ENCODE peak calls at places on chromosomes 11 and 22, in ten cellular contexts. G is NCI-H345; Y is stimulated activated CD8-positive, alpha-beta memory T cell treated with anti-CD3 and anti-CD28 coated beads, Interleukin-2, amount 100 ng/mL, for 1 hour; H is AG04450; M is A673; Q is glutamatergic neuron; E is dorsolateral prefrontal cortex; R is activated T-helper 1 cell treated with anti-CD3 and anti-CD28 coated beads, Interleukin-12 subunit alpha, Interleukin-12 subunit beta, Interleukin-2, Interleukin-4 antibody, amounts not matched to agents 30 ng/mL and 10 ng/mL and 1 ng/mL, durations not matched to agents 14 hours and 24 hours and 36 hours; V is GM03348; X is stimulated activated CD4-positive, alpha-beta T cell treated with anti-CD3 and anti-CD28 coated beads, Interleukin-15, amount 100 ng/mL, for 24 hours. C is an unnamed sample.
A peak's percentile ranks its signal among the peaks of the same experiment; 100 is the strongest.

GRCh38 chr11:1148752-1149180 is 9.0 kb upstream of the MUC5AC start:
- DNase-seq in G (peak; percentile 22), Y (no peak), H (no peak), M (no peak), Q (no peak), E (peak; percentile 26), R (no peak), V (no peak), X (no peak), C (no peak)

GRCh38 chr11:129974672-129975071 is 28.0 kb downstream of the PRDM10 start:
- DNase-seq in G (no peak), Y (no peak), H (no peak), M (no peak), Q (no peak), E (no peak), R (no peak), V (no peak), X (no peak), C (no peak)

GRCh38 chr11:101707477-101707876 is 123.7 kb upstream of the TRPC6 start:
- DNase-seq in G (no peak), Y (no peak), H (no peak), M (no peak), Q (no peak), E (no peak), R (no peak), V (no peak), X (no peak), C (no peak)

GRCh38 chr11:110565344-110565684 is 135.6 kb downstream of the FDX1 start:
- DNase-seq in G (no peak), Y (no peak), H (no peak), M (peak; percentile 58), Q (no peak), E (no peak), R (no peak), V (no peak), X (no peak), C (no peak)

GRCh38 chr11:36793542-36793926 is 195.5 kb upstream of the RAG2 start:
- DNase-seq in G (no peak), Y (no peak), H (no peak), M (peak; percentile 59), Q (no peak), E (no peak), R (no peak), V (no peak), X (no peak), C (no peak)

GRCh38 chr22:46042786-46043185 is 65.8 kb upstream of the WNT7B start:
- DNase-seq in G (no peak), Y (no peak), H (no peak), M (no peak), Q (no peak), E (peak; percentile 11), R (no peak), V (no peak), X (no peak), C (no peak)

GRCh38 chr22:48758021-48758561 is 1069.6 kb downstream of the BRD1 start:
- DNase-seq in G (peak; percentile 32), Y (no peak), H (no peak), M (no peak), Q (no peak), E (peak; percentile 24), R (no peak), V (no peak), X (no peak), C (no peak)

GRCh38 chr11:18540207-18541009 is 13.7 kb upstream of the TSG101 start:
- DNase-seq in G (peak; percentile 6), Y (no peak), H (no peak), M (peak; percentile 4), Q (no peak), E (no peak), R (no peak), V (no peak), X (no peak), C (no peak)

GRCh38 chr11:71238285-71238875 is 14.0 kb downstream of the SHANK2 start:
- DNase-seq in G (no peak), Y (no peak), H (no peak), M (no peak), Q (no peak), E (no peak), R (no peak), V (no peak), X (no peak), C (no peak)

GRCh38 chr11:114259551-114259983 is 36.6 kb upstream of the NNMT start:
- DNase-seq in G (peak; percentile 88), Y (no peak), H (no peak), M (peak; percentile 83), Q (no peak), E (no peak), R (no peak), V (no peak), X (no peak), C (no peak)

GRCh38 chr11:81819462-81819861 is 914.2 kb downstream of the FAM181B start:
- DNase-seq in G (no peak), Y (no peak), H (no peak), M (no peak), Q (no peak), E (no peak), R (no peak), V (no peak), X (no peak), C (no peak)

C was measured in T-helper 2 cell treated with Interferon-gamma antibody and Interleukin-4, amounts not matched to agents 5 μg/mL and 100 μg/mL, for 36 hours.